ENCODE peak calls at places on chromosomes 12 and 14, in ten cellular contexts. One of them, this sample, is unnamed.

GRCh38 chr14:41986726-41987125 is 380.1 kb downstream of the LRFN5 start:
- DNase-seq in stimulated activated CD8-positive, alpha-beta memory T cell treated with anti-CD3 and anti-CD28 coated beads, Interleukin-7, amount 100 ng/mL, for 1 hour: no peak
- DNase-seq in germinal center: no peak
- DNase-seq in ACHN: no peak
- DNase-seq in activated T-helper 9 cell treated with anti-CD3 and anti-CD28 coated beads, Interleukin-2, amount 50 U/mL, for 16 hours: no peak
- DNase-seq in AG04450: no peak
- DNase-seq in islet precursor cell: no peak
- DNase-seq in HCEC 1CT: no peak
- DNase-seq in hippocampal formation: no peak
- DNase-seq in AG09309: no peak
- DNase-seq in this sample: no peak

GRCh38 chr12:26823391-26823790 is 9.6 kb downstream of the ITPR2 start:
- DNase-seq in stimulated activated CD8-positive, alpha-beta memory T cell treated with anti-CD3 and anti-CD28 coated beads, Interleukin-7, amount 100 ng/mL, for 1 hour: no peak
- DNase-seq in germinal center: no peak
- DNase-seq in ACHN: peak
- DNase-seq in activated T-helper 9 cell treated with anti-CD3 and anti-CD28 coated beads, Interleukin-2, amount 50 U/mL, for 16 hours: no peak
- DNase-seq in AG04450: no peak
- DNase-seq in islet precursor cell: no peak
- DNase-seq in HCEC 1CT: peak
- DNase-seq in hippocampal formation: no peak
- DNase-seq in AG09309: no peak
- DNase-seq in this sample: no peak

GRCh38 chr14:58830121-58830520 is 192.4 kb downstream of the DACT1 start:
- DNase-seq in stimulated activated CD8-positive, alpha-beta memory T cell treated with anti-CD3 and anti-CD28 coated beads, Interleukin-7, amount 100 ng/mL, for 1 hour: no peak
- DNase-seq in germinal center: no peak
- DNase-seq in ACHN: no peak
- DNase-seq in activated T-helper 9 cell treated with anti-CD3 and anti-CD28 coated beads, Interleukin-2, amount 50 U/mL, for 16 hours: no peak
- DNase-seq in AG04450: no peak
- DNase-seq in islet precursor cell: no peak
- DNase-seq in HCEC 1CT: no peak
- DNase-seq in hippocampal formation: no peak
- DNase-seq in AG09309: no peak
- DNase-seq in this sample: no peak

GRCh38 chr12:90128526-90128925 is 419.9 kb upstream of the ATP2B1 start:
- DNase-seq in stimulated activated CD8-positive, alpha-beta memory T cell treated with anti-CD3 and anti-CD28 coated beads, Interleukin-7, amount 100 ng/mL, for 1 hour: no peak
- DNase-seq in germinal center: no peak
- DNase-seq in ACHN: no peak
- DNase-seq in activated T-helper 9 cell treated with anti-CD3 and anti-CD28 coated beads, Interleukin-2, amount 50 U/mL, for 16 hours: no peak
- DNase-seq in AG04450: no peak
- DNase-seq in islet precursor cell: no peak
- DNase-seq in HCEC 1CT: no peak
- DNase-seq in hippocampal formation: no peak
- DNase-seq in AG09309: no peak
- DNase-seq in this sample: no peak

GRCh38 chr14:102971314-102971713 is 48.9 kb downstream of the AMN start:
- DNase-seq in stimulated activated CD8-positive, alpha-beta memory T cell treated with anti-CD3 and anti-CD28 coated beads, Interleukin-7, amount 100 ng/mL, for 1 hour: no peak
- DNase-seq in germinal center: no peak
- DNase-seq in ACHN: no peak
- DNase-seq in activated T-helper 9 cell treated with anti-CD3 and anti-CD28 coated beads, Interleukin-2, amount 50 U/mL, for 16 hours: no peak
- DNase-seq in AG04450: no peak
- DNase-seq in islet precursor cell: no peak
- DNase-seq in HCEC 1CT: no peak
- DNase-seq in hippocampal formation: no peak
- DNase-seq in AG09309: no peak
- DNase-seq in this sample: no peak

GRCh38 chr14:67673451-67673850 is 981 bp downstream of the VTI1B start:
- DNase-seq in stimulated activated CD8-positive, alpha-beta memory T cell treated with anti-CD3 and anti-CD28 coated beads, Interleukin-7, amount 100 ng/mL, for 1 hour: no peak
- DNase-seq in germinal center: no peak
- DNase-seq in ACHN: no peak
- DNase-seq in activated T-helper 9 cell treated with anti-CD3 and anti-CD28 coated beads, Interleukin-2, amount 50 U/mL, for 16 hours: no peak
- DNase-seq in AG04450: no peak
- DNase-seq in islet precursor cell: peak
- DNase-seq in HCEC 1CT: peak
- DNase-seq in hippocampal formation: no peak
- DNase-seq in AG09309: no peak
- DNase-seq in this sample: no peak

GRCh38 chr12:50986961-50987737 is 34.8 kb downstream of the HIGD1C start:
- DNase-seq in stimulated activated CD8-positive, alpha-beta memory T cell treated with anti-CD3 and anti-CD28 coated beads, Interleukin-7, amount 100 ng/mL, for 1 hour: no peak
- DNase-seq in germinal center: peak
- DNase-seq in ACHN: peak
- DNase-seq in activated T-helper 9 cell treated with anti-CD3 and anti-CD28 coated beads, Interleukin-2, amount 50 U/mL, for 16 hours: no peak
- DNase-seq in AG04450: peak
- DNase-seq in islet precursor cell: peak
- DNase-seq in HCEC 1CT: peak
- DNase-seq in hippocampal formation: peak
- DNase-seq in AG09309: no peak
- DNase-seq in this sample: peak

GRCh38 chr12:13379531-13379930 is 183.0 kb downstream of the EMP1 start:
- DNase-seq in stimulated activated CD8-positive, alpha-beta memory T cell treated with anti-CD3 and anti-CD28 coated beads, Interleukin-7, amount 100 ng/mL, for 1 hour: no peak
- DNase-seq in germinal center: no peak
- DNase-seq in ACHN: no peak
- DNase-seq in activated T-helper 9 cell treated with anti-CD3 and anti-CD28 coated beads, Interleukin-2, amount 50 U/mL, for 16 hours: no peak
- DNase-seq in AG04450: no peak
- DNase-seq in islet precursor cell: peak
- DNase-seq in HCEC 1CT: no peak
- DNase-seq in hippocampal formation: no peak
- DNase-seq in AG09309: no peak
- DNase-seq in this sample: no peak

GRCh38 chr12:109892165-109892715 is 7.8 kb upstream of the TCHP start:
- DNase-seq in stimulated activated CD8-positive, alpha-beta memory T cell treated with anti-CD3 and anti-CD28 coated beads, Interleukin-7, amount 100 ng/mL, for 1 hour: no peak
- DNase-seq in germinal center: no peak
- DNase-seq in ACHN: no peak
- DNase-seq in activated T-helper 9 cell treated with anti-CD3 and anti-CD28 coated beads, Interleukin-2, amount 50 U/mL, for 16 hours: no peak
- DNase-seq in AG04450: no peak
- DNase-seq in islet precursor cell: peak
- DNase-seq in HCEC 1CT: no peak
- DNase-seq in hippocampal formation: no peak
- DNase-seq in AG09309: no peak
- DNase-seq in this sample: no peak

GRCh38 chr12:54201001-54201794 is 12.4 kb upstream of the SMUG1 start:
- DNase-seq in stimulated activated CD8-positive, alpha-beta memory T cell treated with anti-CD3 and anti-CD28 coated beads, Interleukin-7, amount 100 ng/mL, for 1 hour: no peak
- DNase-seq in germinal center: peak
- DNase-seq in ACHN: peak
- DNase-seq in activated T-helper 9 cell treated with anti-CD3 and anti-CD28 coated beads, Interleukin-2, amount 50 U/mL, for 16 hours: peak
- DNase-seq in AG04450: peak
- DNase-seq in islet precursor cell: peak
- DNase-seq in HCEC 1CT: peak
- DNase-seq in hippocampal formation: peak
- DNase-seq in AG09309: peak
- DNase-seq in this sample: peak

GRCh38 chr12:29754235-29755189 is 29.2 kb downstream of the TMTC1 start:
- DNase-seq in stimulated activated CD8-positive, alpha-beta memory T cell treated with anti-CD3 and anti-CD28 coated beads, Interleukin-7, amount 100 ng/mL, for 1 hour: no peak
- DNase-seq in germinal center: no peak
- DNase-seq in ACHN: no peak
- DNase-seq in activated T-helper 9 cell treated with anti-CD3 and anti-CD28 coated beads, Interleukin-2, amount 50 U/mL, for 16 hours: no peak
- DNase-seq in AG04450: no peak
- DNase-seq in islet precursor cell: no peak
- DNase-seq in HCEC 1CT: no peak
- DNase-seq in hippocampal formation: no peak
- DNase-seq in AG09309: no peak
- DNase-seq in this sample: no peak

GRCh38 chr12:82687020-82687951 is 580 bp downstream of the TMTC2 start:
- DNase-seq in stimulated activated CD8-positive, alpha-beta memory T cell treated with anti-CD3 and anti-CD28 coated beads, Interleukin-7, amount 100 ng/mL, for 1 hour: peak
- DNase-seq in germinal center: peak
- DNase-seq in ACHN: peak
- DNase-seq in activated T-helper 9 cell treated with anti-CD3 and anti-CD28 coated beads, Interleukin-2, amount 50 U/mL, for 16 hours: peak
- DNase-seq in AG04450: no peak
- DNase-seq in islet precursor cell: peak
- DNase-seq in HCEC 1CT: peak
- DNase-seq in hippocampal formation: no peak
- DNase-seq in AG09309: no peak
- DNase-seq in this sample: peak

GRCh38 chr12:50661300-50662120 is 102.4 kb upstream of the ATF1 start:
- DNase-seq in stimulated activated CD8-positive, alpha-beta memory T cell treated with anti-CD3 and anti-CD28 coated beads, Interleukin-7, amount 100 ng/mL, for 1 hour: no peak
- DNase-seq in germinal center: no peak
- DNase-seq in ACHN: no peak
- DNase-seq in activated T-helper 9 cell treated with anti-CD3 and anti-CD28 coated beads, Interleukin-2, amount 50 U/mL, for 16 hours: no peak
- DNase-seq in AG04450: no peak
- DNase-seq in islet precursor cell: no peak
- DNase-seq in HCEC 1CT: no peak
- DNase-seq in hippocampal formation: peak
- DNase-seq in AG09309: no peak
- DNase-seq in this sample: no peak

GRCh38 chr12:102966200-102966941 is 8.9 kb downstream of the ASCL1 start:
- DNase-seq in stimulated activated CD8-positive, alpha-beta memory T cell treated with anti-CD3 and anti-CD28 coated beads, Interleukin-7, amount 100 ng/mL, for 1 hour: no peak
- DNase-seq in germinal center: no peak
- DNase-seq in ACHN: no peak
- DNase-seq in activated T-helper 9 cell treated with anti-CD3 and anti-CD28 coated beads, Interleukin-2, amount 50 U/mL, for 16 hours: no peak
- DNase-seq in AG04450: no peak
- DNase-seq in islet precursor cell: no peak
- DNase-seq in HCEC 1CT: no peak
- DNase-seq in hippocampal formation: no peak
- DNase-seq in AG09309: no peak
- DNase-seq in this sample: no peak

GRCh38 chr12:116880213-116880816 is 926 bp downstream of the HRK start:
- DNase-seq in stimulated activated CD8-positive, alpha-beta memory T cell treated with anti-CD3 and anti-CD28 coated beads, Interleukin-7, amount 100 ng/mL, for 1 hour: no peak
- DNase-seq in germinal center: no peak
- DNase-seq in ACHN: no peak
- DNase-seq in activated T-helper 9 cell treated with anti-CD3 and anti-CD28 coated beads, Interleukin-2, amount 50 U/mL, for 16 hours: no peak
- DNase-seq in AG04450: no peak
- DNase-seq in islet precursor cell: no peak
- DNase-seq in HCEC 1CT: no peak
- DNase-seq in hippocampal formation: no peak
- DNase-seq in AG09309: no peak
- DNase-seq in this sample: peak

GRCh38 chr12:91367234-91367849 is 184.7 kb upstream of the DCN start:
- DNase-seq in stimulated activated CD8-positive, alpha-beta memory T cell treated with anti-CD3 and anti-CD28 coated beads, Interleukin-7, amount 100 ng/mL, for 1 hour: no peak
- DNase-seq in germinal center: no peak
- DNase-seq in ACHN: peak
- DNase-seq in activated T-helper 9 cell treated with anti-CD3 and anti-CD28 coated beads, Interleukin-2, amount 50 U/mL, for 16 hours: no peak
- DNase-seq in AG04450: no peak
- DNase-seq in islet precursor cell: no peak
- DNase-seq in HCEC 1CT: peak
- DNase-seq in hippocampal formation: peak
- DNase-seq in AG09309: no peak
- DNase-seq in this sample: peak

GRCh38 chr12:10363665-10363921 is 26.2 kb downstream of the KLRK1 start:
- DNase-seq in stimulated activated CD8-positive, alpha-beta memory T cell treated with anti-CD3 and anti-CD28 coated beads, Interleukin-7, amount 100 ng/mL, for 1 hour: no peak
- DNase-seq in germinal center: no peak
- DNase-seq in ACHN: no peak
- DNase-seq in activated T-helper 9 cell treated with anti-CD3 and anti-CD28 coated beads, Interleukin-2, amount 50 U/mL, for 16 hours: no peak
- DNase-seq in AG04450: no peak
- DNase-seq in islet precursor cell: no peak
- DNase-seq in HCEC 1CT: no peak
- DNase-seq in hippocampal formation: no peak
- DNase-seq in AG09309: no peak
- DNase-seq in this sample: no peak

GRCh38 chr14:95308073-95308472 is 11.6 kb downstream of the CLMN start:
- DNase-seq in stimulated activated CD8-positive, alpha-beta memory T cell treated with anti-CD3 and anti-CD28 coated beads, Interleukin-7, amount 100 ng/mL, for 1 hour: no peak
- DNase-seq in germinal center: no peak
- DNase-seq in ACHN: no peak
- DNase-seq in activated T-helper 9 cell treated with anti-CD3 and anti-CD28 coated beads, Interleukin-2, amount 50 U/mL, for 16 hours: no peak
- DNase-seq in AG04450: no peak
- DNase-seq in islet precursor cell: no peak
- DNase-seq in HCEC 1CT: no peak
- DNase-seq in hippocampal formation: no peak
- DNase-seq in AG09309: no peak
- DNase-seq in this sample: no peak

GRCh38 chr12:109596418-109597244 is 23.0 kb downstream of the MVK start:
- DNase-seq in stimulated activated CD8-positive, alpha-beta memory T cell treated with anti-CD3 and anti-CD28 coated beads, Interleukin-7, amount 100 ng/mL, for 1 hour: no peak
- DNase-seq in germinal center: no peak
- DNase-seq in ACHN: no peak
- DNase-seq in activated T-helper 9 cell treated with anti-CD3 and anti-CD28 coated beads, Interleukin-2, amount 50 U/mL, for 16 hours: no peak
- DNase-seq in AG04450: no peak
- DNase-seq in islet precursor cell: no peak
- DNase-seq in HCEC 1CT: no peak
- DNase-seq in hippocampal formation: no peak
- DNase-seq in AG09309: no peak
- DNase-seq in this sample: no peak

GRCh38 chr12:91053951-91054715 is 3.7 kb downstream of the KERA start:
- DNase-seq in stimulated activated CD8-positive, alpha-beta memory T cell treated with anti-CD3 and anti-CD28 coated beads, Interleukin-7, amount 100 ng/mL, for 1 hour: no peak
- DNase-seq in germinal center: no peak
- DNase-seq in ACHN: no peak
- DNase-seq in activated T-helper 9 cell treated with anti-CD3 and anti-CD28 coated beads, Interleukin-2, amount 50 U/mL, for 16 hours: no peak
- DNase-seq in AG04450: no peak
- DNase-seq in islet precursor cell: no peak
- DNase-seq in HCEC 1CT: peak
- DNase-seq in hippocampal formation: no peak
- DNase-seq in AG09309: peak
- DNase-seq in this sample: no peak

GRCh38 chr12:64757778-64758177 is 1.4 kb downstream of the GNS start:
- DNase-seq in stimulated activated CD8-positive, alpha-beta memory T cell treated with anti-CD3 and anti-CD28 coated beads, Interleukin-7, amount 100 ng/mL, for 1 hour: no peak
- DNase-seq in germinal center: no peak
- DNase-seq in ACHN: no peak
- DNase-seq in activated T-helper 9 cell treated with anti-CD3 and anti-CD28 coated beads, Interleukin-2, amount 50 U/mL, for 16 hours: no peak
- DNase-seq in AG04450: no peak
- DNase-seq in islet precursor cell: peak
- DNase-seq in HCEC 1CT: no peak
- DNase-seq in hippocampal formation: no peak
- DNase-seq in AG09309: no peak
- DNase-seq in this sample: no peak

GRCh38 chr12:13234045-13234641 is 37.6 kb downstream of the EMP1 start:
- DNase-seq in stimulated activated CD8-positive, alpha-beta memory T cell treated with anti-CD3 and anti-CD28 coated beads, Interleukin-7, amount 100 ng/mL, for 1 hour: no peak
- DNase-seq in germinal center: peak
- DNase-seq in ACHN: peak
- DNase-seq in activated T-helper 9 cell treated with anti-CD3 and anti-CD28 coated beads, Interleukin-2, amount 50 U/mL, for 16 hours: no peak
- DNase-seq in AG04450: no peak
- DNase-seq in islet precursor cell: peak
- DNase-seq in HCEC 1CT: peak
- DNase-seq in hippocampal formation: no peak
- DNase-seq in AG09309: no peak
- DNase-seq in this sample: peak

GRCh38 chr12:109558374-109559199 is 14.7 kb downstream of the MMAB start:
- DNase-seq in stimulated activated CD8-positive, alpha-beta memory T cell treated with anti-CD3 and anti-CD28 coated beads, Interleukin-7, amount 100 ng/mL, for 1 hour: no peak
- DNase-seq in germinal center: no peak
- DNase-seq in ACHN: no peak
- DNase-seq in activated T-helper 9 cell treated with anti-CD3 and anti-CD28 coated beads, Interleukin-2, amount 50 U/mL, for 16 hours: no peak
- DNase-seq in AG04450: no peak
- DNase-seq in islet precursor cell: no peak
- DNase-seq in HCEC 1CT: no peak
- DNase-seq in hippocampal formation: no peak
- DNase-seq in AG09309: no peak
- DNase-seq in this sample: no peak

GRCh38 chr14:68665116-68665515 is 127.8 kb downstream of the ZFP36L1 start:
- DNase-seq in stimulated activated CD8-positive, alpha-beta memory T cell treated with anti-CD3 and anti-CD28 coated beads, Interleukin-7, amount 100 ng/mL, for 1 hour: no peak
- DNase-seq in germinal center: no peak
- DNase-seq in ACHN: no peak
- DNase-seq in activated T-helper 9 cell treated with anti-CD3 and anti-CD28 coated beads, Interleukin-2, amount 50 U/mL, for 16 hours: no peak
- DNase-seq in AG04450: no peak
- DNase-seq in islet precursor cell: peak
- DNase-seq in HCEC 1CT: peak
- DNase-seq in hippocampal formation: no peak
- DNase-seq in AG09309: no peak
- DNase-seq in this sample: no peak

GRCh38 chr14:64636208-64636979 is 67.8 kb upstream of the PLEKHG3 start:
- DNase-seq in stimulated activated CD8-positive, alpha-beta memory T cell treated with anti-CD3 and anti-CD28 coated beads, Interleukin-7, amount 100 ng/mL, for 1 hour: peak
- DNase-seq in germinal center: peak
- DNase-seq in ACHN: peak
- DNase-seq in activated T-helper 9 cell treated with anti-CD3 and anti-CD28 coated beads, Interleukin-2, amount 50 U/mL, for 16 hours: peak
- DNase-seq in AG04450: no peak
- DNase-seq in islet precursor cell: peak
- DNase-seq in HCEC 1CT: peak
- DNase-seq in hippocampal formation: peak
- DNase-seq in AG09309: no peak
- DNase-seq in this sample: peak

GRCh38 chr12:89470741-89471504 is 53.7 kb downstream of the GALNT4 start:
- DNase-seq in stimulated activated CD8-positive, alpha-beta memory T cell treated with anti-CD3 and anti-CD28 coated beads, Interleukin-7, amount 100 ng/mL, for 1 hour: no peak
- DNase-seq in germinal center: peak
- DNase-seq in ACHN: peak
- DNase-seq in activated T-helper 9 cell treated with anti-CD3 and anti-CD28 coated beads, Interleukin-2, amount 50 U/mL, for 16 hours: no peak
- DNase-seq in AG04450: no peak
- DNase-seq in islet precursor cell: no peak
- DNase-seq in HCEC 1CT: peak
- DNase-seq in hippocampal formation: peak
- DNase-seq in AG09309: no peak
- DNase-seq in this sample: peak

GRCh38 chr14:37599527-37600368 is 4.3 kb downstream of the TTC6 start:
- DNase-seq in stimulated activated CD8-positive, alpha-beta memory T cell treated with anti-CD3 and anti-CD28 coated beads, Interleukin-7, amount 100 ng/mL, for 1 hour: no peak
- DNase-seq in germinal center: no peak
- DNase-seq in ACHN: no peak
- DNase-seq in activated T-helper 9 cell treated with anti-CD3 and anti-CD28 coated beads, Interleukin-2, amount 50 U/mL, for 16 hours: no peak
- DNase-seq in AG04450: no peak
- DNase-seq in islet precursor cell: no peak
- DNase-seq in HCEC 1CT: no peak
- DNase-seq in hippocampal formation: no peak
- DNase-seq in AG09309: no peak
- DNase-seq in this sample: no peak